ENCODE peak calls at places on chromosomes 12 and 14, in nine cellular contexts. One of them, this sample, is unnamed.

GRCh38 chr14:104448321-104448720 is 131.2 kb upstream of the C14orf180 start:
- DNase-seq in activated CD8-positive, alpha-beta T cell treated with anti-CD3 and anti-CD28 coated beads, Interleukin-2, amount 10 ng/mL, durations not matched to agents 7 days and 5 days: no peak
- DNase-seq in hypothalamus: no peak
- DNase-seq in mucosa of gallbladder: no peak
- DNase-seq in amniotic stem cell: no peak
- DNase-seq in HS-5: no peak
- DNase-seq in AG08396: no peak
- DNase-seq in naive thymus-derived CD8-positive, alpha-beta T cell: no peak
- DNase-seq in stimulated activated CD8-positive, alpha-beta memory T cell treated with anti-CD3 and anti-CD28 coated beads, Interleukin-7, amount 100 ng/mL, for 48 hours: no peak
- DNase-seq in this sample: no peak

GRCh38 chr12:52049286-52049685 is 2.0 kb upstream of the NR4A1 start:
- DNase-seq in activated CD8-positive, alpha-beta T cell treated with anti-CD3 and anti-CD28 coated beads, Interleukin-2, amount 10 ng/mL, durations not matched to agents 7 days and 5 days: no peak
- DNase-seq in hypothalamus: no peak
- DNase-seq in mucosa of gallbladder: no peak
- DNase-seq in amniotic stem cell: no peak
- DNase-seq in HS-5: no peak
- DNase-seq in AG08396: no peak
- DNase-seq in naive thymus-derived CD8-positive, alpha-beta T cell: no peak
- DNase-seq in stimulated activated CD8-positive, alpha-beta memory T cell treated with anti-CD3 and anti-CD28 coated beads, Interleukin-7, amount 100 ng/mL, for 48 hours: no peak
- DNase-seq in this sample: no peak

GRCh38 chr12:122681814-122682213 is 21.3 kb downstream of the HCAR2 start:
- DNase-seq in activated CD8-positive, alpha-beta T cell treated with anti-CD3 and anti-CD28 coated beads, Interleukin-2, amount 10 ng/mL, durations not matched to agents 7 days and 5 days: no peak
- DNase-seq in hypothalamus: no peak
- DNase-seq in mucosa of gallbladder: no peak
- DNase-seq in amniotic stem cell: no peak
- DNase-seq in HS-5: no peak
- DNase-seq in AG08396: peak
- DNase-seq in naive thymus-derived CD8-positive, alpha-beta T cell: no peak
- DNase-seq in stimulated activated CD8-positive, alpha-beta memory T cell treated with anti-CD3 and anti-CD28 coated beads, Interleukin-7, amount 100 ng/mL, for 48 hours: no peak
- DNase-seq in this sample: no peak

GRCh38 chr14:98229676-98230366 is 1042.2 kb downstream of the BCL11B start:
- DNase-seq in activated CD8-positive, alpha-beta T cell treated with anti-CD3 and anti-CD28 coated beads, Interleukin-2, amount 10 ng/mL, durations not matched to agents 7 days and 5 days: no peak
- DNase-seq in hypothalamus: no peak
- DNase-seq in mucosa of gallbladder: no peak
- DNase-seq in amniotic stem cell: no peak
- DNase-seq in HS-5: no peak
- DNase-seq in AG08396: no peak
- DNase-seq in naive thymus-derived CD8-positive, alpha-beta T cell: peak
- DNase-seq in stimulated activated CD8-positive, alpha-beta memory T cell treated with anti-CD3 and anti-CD28 coated beads, Interleukin-7, amount 100 ng/mL, for 48 hours: no peak
- DNase-seq in this sample: no peak

GRCh38 chr12:50061946-50062725 is 4.7 kb downstream of the ASIC1 start:
- DNase-seq in activated CD8-positive, alpha-beta T cell treated with anti-CD3 and anti-CD28 coated beads, Interleukin-2, amount 10 ng/mL, durations not matched to agents 7 days and 5 days: no peak
- DNase-seq in hypothalamus: no peak
- DNase-seq in mucosa of gallbladder: no peak
- DNase-seq in amniotic stem cell: no peak
- DNase-seq in HS-5: no peak
- DNase-seq in AG08396: no peak
- DNase-seq in naive thymus-derived CD8-positive, alpha-beta T cell: no peak
- DNase-seq in stimulated activated CD8-positive, alpha-beta memory T cell treated with anti-CD3 and anti-CD28 coated beads, Interleukin-7, amount 100 ng/mL, for 48 hours: no peak
- DNase-seq in this sample: no peak

GRCh38 chr14:77007975-77008421 is 20.5 kb downstream of the IRF2BPL start:
- DNase-seq in activated CD8-positive, alpha-beta T cell treated with anti-CD3 and anti-CD28 coated beads, Interleukin-2, amount 10 ng/mL, durations not matched to agents 7 days and 5 days: no peak
- DNase-seq in hypothalamus: no peak
- DNase-seq in mucosa of gallbladder: peak
- DNase-seq in amniotic stem cell: no peak
- DNase-seq in HS-5: no peak
- DNase-seq in AG08396: no peak
- DNase-seq in naive thymus-derived CD8-positive, alpha-beta T cell: no peak
- DNase-seq in stimulated activated CD8-positive, alpha-beta memory T cell treated with anti-CD3 and anti-CD28 coated beads, Interleukin-7, amount 100 ng/mL, for 48 hours: no peak
- DNase-seq in this sample: no peak

GRCh38 chr14:96176275-96176674 is 28.4 kb upstream of the BDKRB2 start:
- DNase-seq in activated CD8-positive, alpha-beta T cell treated with anti-CD3 and anti-CD28 coated beads, Interleukin-2, amount 10 ng/mL, durations not matched to agents 7 days and 5 days: no peak
- DNase-seq in hypothalamus: no peak
- DNase-seq in mucosa of gallbladder: no peak
- DNase-seq in amniotic stem cell: peak
- DNase-seq in HS-5: peak
- DNase-seq in AG08396: peak
- DNase-seq in naive thymus-derived CD8-positive, alpha-beta T cell: no peak
- DNase-seq in stimulated activated CD8-positive, alpha-beta memory T cell treated with anti-CD3 and anti-CD28 coated beads, Interleukin-7, amount 100 ng/mL, for 48 hours: no peak
- DNase-seq in this sample: no peak

GRCh38 chr14:103130965-103131364 is 7.7 kb downstream of the TNFAIP2 start:
- DNase-seq in activated CD8-positive, alpha-beta T cell treated with anti-CD3 and anti-CD28 coated beads, Interleukin-2, amount 10 ng/mL, durations not matched to agents 7 days and 5 days: no peak
- DNase-seq in hypothalamus: no peak
- DNase-seq in mucosa of gallbladder: peak
- DNase-seq in amniotic stem cell: no peak
- DNase-seq in HS-5: no peak
- DNase-seq in AG08396: peak
- DNase-seq in naive thymus-derived CD8-positive, alpha-beta T cell: peak
- DNase-seq in stimulated activated CD8-positive, alpha-beta memory T cell treated with anti-CD3 and anti-CD28 coated beads, Interleukin-7, amount 100 ng/mL, for 48 hours: no peak
- DNase-seq in this sample: no peak

GRCh38 chr12:57173089-57173488 is 25.7 kb upstream of the LRP1-AS start:
- DNase-seq in activated CD8-positive, alpha-beta T cell treated with anti-CD3 and anti-CD28 coated beads, Interleukin-2, amount 10 ng/mL, durations not matched to agents 7 days and 5 days: no peak
- DNase-seq in hypothalamus: no peak
- DNase-seq in mucosa of gallbladder: no peak
- DNase-seq in amniotic stem cell: no peak
- DNase-seq in HS-5: no peak
- DNase-seq in AG08396: no peak
- DNase-seq in naive thymus-derived CD8-positive, alpha-beta T cell: no peak
- DNase-seq in stimulated activated CD8-positive, alpha-beta memory T cell treated with anti-CD3 and anti-CD28 coated beads, Interleukin-7, amount 100 ng/mL, for 48 hours: no peak
- DNase-seq in this sample: no peak

GRCh38 chr14:92718659-92719058 is 29.8 kb downstream of the LGMN start:
- DNase-seq in activated CD8-positive, alpha-beta T cell treated with anti-CD3 and anti-CD28 coated beads, Interleukin-2, amount 10 ng/mL, durations not matched to agents 7 days and 5 days: no peak
- DNase-seq in hypothalamus: no peak
- DNase-seq in mucosa of gallbladder: no peak
- DNase-seq in amniotic stem cell: no peak
- DNase-seq in HS-5: peak
- DNase-seq in AG08396: peak
- DNase-seq in naive thymus-derived CD8-positive, alpha-beta T cell: no peak
- DNase-seq in stimulated activated CD8-positive, alpha-beta memory T cell treated with anti-CD3 and anti-CD28 coated beads, Interleukin-7, amount 100 ng/mL, for 48 hours: no peak
- DNase-seq in this sample: no peak

GRCh38 chr12:76588881-76589565 is 29.5 kb upstream of the OSBPL8 start:
- DNase-seq in activated CD8-positive, alpha-beta T cell treated with anti-CD3 and anti-CD28 coated beads, Interleukin-2, amount 10 ng/mL, durations not matched to agents 7 days and 5 days: no peak
- DNase-seq in hypothalamus: no peak
- DNase-seq in mucosa of gallbladder: no peak
- DNase-seq in amniotic stem cell: no peak
- DNase-seq in HS-5: peak
- DNase-seq in AG08396: peak
- DNase-seq in naive thymus-derived CD8-positive, alpha-beta T cell: no peak
- DNase-seq in stimulated activated CD8-positive, alpha-beta memory T cell treated with anti-CD3 and anti-CD28 coated beads, Interleukin-7, amount 100 ng/mL, for 48 hours: no peak
- DNase-seq in this sample: no peak

GRCh38 chr14:54681819-54682261 is 114.9 kb downstream of the SAMD4A start:
- DNase-seq in activated CD8-positive, alpha-beta T cell treated with anti-CD3 and anti-CD28 coated beads, Interleukin-2, amount 10 ng/mL, durations not matched to agents 7 days and 5 days: no peak
- DNase-seq in hypothalamus: no peak
- DNase-seq in mucosa of gallbladder: no peak
- DNase-seq in amniotic stem cell: no peak
- DNase-seq in HS-5: no peak
- DNase-seq in AG08396: no peak
- DNase-seq in naive thymus-derived CD8-positive, alpha-beta T cell: no peak
- DNase-seq in stimulated activated CD8-positive, alpha-beta memory T cell treated with anti-CD3 and anti-CD28 coated beads, Interleukin-7, amount 100 ng/mL, for 48 hours: no peak
- DNase-seq in this sample: no peak

GRCh38 chr14:73752297-73752992 is 38.3 kb upstream of the PNMA1 start:
- DNase-seq in activated CD8-positive, alpha-beta T cell treated with anti-CD3 and anti-CD28 coated beads, Interleukin-2, amount 10 ng/mL, durations not matched to agents 7 days and 5 days: peak
- DNase-seq in hypothalamus: no peak
- DNase-seq in mucosa of gallbladder: peak
- DNase-seq in amniotic stem cell: no peak
- DNase-seq in HS-5: no peak
- DNase-seq in AG08396: peak
- DNase-seq in naive thymus-derived CD8-positive, alpha-beta T cell: peak
- DNase-seq in stimulated activated CD8-positive, alpha-beta memory T cell treated with anti-CD3 and anti-CD28 coated beads, Interleukin-7, amount 100 ng/mL, for 48 hours: no peak
- DNase-seq in this sample: no peak

GRCh38 chr12:51922762-51923505 is 15.6 kb downstream of the ACVRL1 start:
- DNase-seq in activated CD8-positive, alpha-beta T cell treated with anti-CD3 and anti-CD28 coated beads, Interleukin-2, amount 10 ng/mL, durations not matched to agents 7 days and 5 days: no peak
- DNase-seq in hypothalamus: peak
- DNase-seq in mucosa of gallbladder: peak
- DNase-seq in amniotic stem cell: no peak
- DNase-seq in HS-5: peak
- DNase-seq in AG08396: peak
- DNase-seq in naive thymus-derived CD8-positive, alpha-beta T cell: no peak
- DNase-seq in stimulated activated CD8-positive, alpha-beta memory T cell treated with anti-CD3 and anti-CD28 coated beads, Interleukin-7, amount 100 ng/mL, for 48 hours: no peak
- DNase-seq in this sample: no peak

GRCh38 chr14:24192933-24193332 is 2.3 kb downstream of the TM9SF1 start:
- DNase-seq in activated CD8-positive, alpha-beta T cell treated with anti-CD3 and anti-CD28 coated beads, Interleukin-2, amount 10 ng/mL, durations not matched to agents 7 days and 5 days: no peak
- DNase-seq in hypothalamus: no peak
- DNase-seq in mucosa of gallbladder: no peak
- DNase-seq in amniotic stem cell: no peak
- DNase-seq in HS-5: no peak
- DNase-seq in AG08396: no peak
- DNase-seq in naive thymus-derived CD8-positive, alpha-beta T cell: no peak
- DNase-seq in stimulated activated CD8-positive, alpha-beta memory T cell treated with anti-CD3 and anti-CD28 coated beads, Interleukin-7, amount 100 ng/mL, for 48 hours: no peak
- DNase-seq in this sample: no peak

GRCh38 chr14:63257299-63257698 is 53.1 kb downstream of the RHOJ start:
- DNase-seq in activated CD8-positive, alpha-beta T cell treated with anti-CD3 and anti-CD28 coated beads, Interleukin-2, amount 10 ng/mL, durations not matched to agents 7 days and 5 days: no peak
- DNase-seq in hypothalamus: no peak
- DNase-seq in mucosa of gallbladder: no peak
- DNase-seq in amniotic stem cell: no peak
- DNase-seq in HS-5: no peak
- DNase-seq in AG08396: no peak
- DNase-seq in naive thymus-derived CD8-positive, alpha-beta T cell: no peak
- DNase-seq in stimulated activated CD8-positive, alpha-beta memory T cell treated with anti-CD3 and anti-CD28 coated beads, Interleukin-7, amount 100 ng/mL, for 48 hours: no peak
- DNase-seq in this sample: no peak